ENCODE peak calls at places on chromosomes 3 and 15, in five cellular contexts. E is cardiac muscle cell, N is neural progenitor cell, L is HTR-8/SVneo, Z is retina. G is an unnamed sample.

GRCh38 chr3:12040902-12041301 is 36.7 kb downstream of the SYN2 start:
- DNase-seq in N (no peak), L (no peak), E (no peak), Z (no peak), G (no peak)

GRCh38 chr3:46960081-46960701 is 16.4 kb downstream of the CCDC12 start:
- DNase-seq in E (no peak), N (peak), Z (no peak), L (no peak), G (no peak)

GRCh38 chr3:33889394-33890039 is 91.1 kb downstream of the PDCD6IP start:
- DNase-seq in E (no peak), L (no peak), Z (no peak), N (no peak), G (no peak)

GRCh38 chr3:141738636-141739363 is 702 bp downstream of the RNF7 start:
- DNase-seq in N (peak), L (peak), Z (peak), E (peak), G (no peak)

GRCh38 chr3:16402451-16402850 is 111.0 kb downstream of the RFTN1 start:
- DNase-seq in N (no peak), L (no peak), E (no peak), Z (no peak), G (no peak)

GRCh38 chr3:61594978-61595687 is 33.8 kb downstream of the PTPRG start:
- DNase-seq in E (no peak), N (no peak), Z (peak), L (no peak), G (no peak)

GRCh38 chr3:167228135-167228534 is 152.0 kb downstream of the ZBBX start:
- DNase-seq in E (no peak), L (no peak), Z (no peak), N (no peak), G (no peak)

GRCh38 chr3:15264486-15264885 is 58.4 kb downstream of the CAPN7 start:
- DNase-seq in Z (no peak), L (no peak), N (no peak), E (no peak), G (no peak)

GRCh38 chr3:59262076-59262498 is 212.3 kb upstream of the CFAP20DC start:
- DNase-seq in N (no peak), Z (no peak), E (no peak), L (no peak), G (no peak)

GRCh38 chr15:57032338-57032737 is 113.9 kb downstream of the TCF12 start:
- DNase-seq in Z (no peak), N (no peak), L (no peak), E (no peak), G (no peak)

GRCh38 chr3:8345396-8345795 is 156.2 kb upstream of the LMCD1 start:
- DNase-seq in L (no peak), N (no peak), E (no peak), Z (no peak), G (no peak)

G was measured in H9.